ENCODE peak calls at places on chromosome 7, in eight cellular contexts. G, S, X, A, I, Y, J and N are unnamed samples.
A peak's percentile ranks its signal among the peaks of the same experiment; 100 is the strongest.

GRCh38 chr7:102063736-102064135 is 222.9 kb upstream of the SH2B2 start:
- DNase-seq in J (peak; percentile 49), I (peak; percentile 86), A (peak; percentile 89), Y (no peak), G (peak; percentile 66), S (no peak), X (no peak), N (peak; percentile 80)

GRCh38 chr7:156903232-156903909 is 10.4 kb upstream of the LMBR1 start:
- DNase-seq in X (peak; percentile 75), G (peak; percentile 75), Y (no peak), A (no peak), J (no peak), I (peak; percentile 79), S (peak; percentile 29), N (no peak)

GRCh38 chr7:918118-918425 is 36.4 kb downstream of the ADAP1 start:
- DNase-seq in Y (no peak), S (no peak), J (no peak), G (no peak), A (no peak), X (no peak), I (no peak), N (no peak)

GRCh38 chr7:158735935-158736334 is 31.3 kb upstream of the NCAPG2 start:
- DNase-seq in J (peak; percentile 6), S (no peak), A (no peak), Y (no peak), X (no peak), I (no peak), G (no peak), N (no peak)

GRCh38 chr7:5614579-5614978 is 166.9 kb downstream of the RNF216 start:
- DNase-seq in Y (peak; percentile 56), A (no peak), X (no peak), I (no peak), G (no peak), S (no peak), J (no peak), N (peak; percentile 61)

GRCh38 chr7:150446288-150446938 is 4.0 kb upstream of the GIMAP8 start:
- DNase-seq in X (no peak), S (no peak), J (no peak), I (no peak), Y (no peak), G (no peak), A (no peak), N (no peak)

GRCh38 chr7:41457832-41458437 is 245.0 kb downstream of the INHBA start:
- DNase-seq in G (no peak), S (no peak), Y (no peak), X (no peak), A (no peak), J (no peak), I (no peak), N (no peak)

GRCh38 chr7:39904077-39904486 is 46.0 kb upstream of the CDK13 start:
- DNase-seq in I (no peak), A (no peak), X (peak; percentile 8), J (no peak), Y (no peak), G (peak; percentile 30), S (no peak), N (no peak)

GRCh38 chr7:105654994-105655900 is 74.0 kb upstream of the EFCAB10 start:
- DNase-seq in I (peak; percentile 24), J (no peak), G (no peak), S (no peak), X (peak; percentile 72), Y (peak; percentile 78), A (no peak), N (peak; percentile 83)

GRCh38 chr7:7984424-7984823 is 15.8 kb downstream of the GLCCI1 start:
- DNase-seq in I (no peak), X (no peak), J (no peak), G (no peak), S (no peak), Y (no peak), A (no peak), N (no peak)

GRCh38 chr7:121960678-121961461 is 87.9 kb downstream of the PTPRZ1 start:
- DNase-seq in Y (no peak), X (peak; percentile 74), S (no peak), G (peak; percentile 38), J (no peak), A (no peak), I (peak; percentile 93), N (no peak)

GRCh38 chr7:73828107-73828803 is 2.5 kb upstream of the CLDN4 start:
- DNase-seq in G (peak; percentile 99), J (no peak), X (peak; percentile 28), Y (no peak), A (peak; percentile 93), S (no peak), I (peak; percentile 87), N (no peak)

GRCh38 chr7:40839881-40840280 is 705.1 kb downstream of the SUGCT start:
- DNase-seq in J (no peak), I (no peak), X (peak; percentile 80), G (no peak), S (no peak), Y (no peak), A (no peak), N (no peak)

GRCh38 chr7:34048445-34048844 is 143.1 kb downstream of the BMPER start:
- DNase-seq in S (no peak), G (no peak), X (no peak), A (no peak), I (no peak), Y (no peak), J (no peak), N (no peak)

GRCh38 chr7:100080895-100081534 is 508 bp downstream of the ZNF3 start:
- DNase-seq in J (no peak), Y (no peak), S (no peak), I (no peak), G (no peak), X (peak; percentile 33), A (no peak), N (no peak)

GRCh38 chr7:128697301-128697905 is 25.3 kb downstream of the GARIN1A start:
- DNase-seq in A (peak; percentile 41), J (peak; percentile 55), I (peak; percentile 62), X (peak; percentile 69), Y (peak; percentile 66), S (peak; percentile 29), G (no peak), N (peak; percentile 75)

GRCh38 chr7:97016392-97017196 is 8.0 kb downstream of the DLX5 start:
- DNase-seq in Y (no peak), G (no peak), A (no peak), J (no peak), X (no peak), S (no peak), I (no peak), N (peak; percentile 49)

GRCh38 chr7:2231992-2232765 is 566 bp downstream of the MAD1L1 start:
- DNase-seq in I (peak; percentile 16), G (no peak), X (peak; percentile 23), Y (no peak), J (no peak), S (peak; percentile 17), A (no peak), N (peak; percentile 78)

GRCh38 chr7:130649004-130649790 is 19.4 kb downstream of the COPG2 start:
- DNase-seq in X (peak; percentile 76), S (no peak), Y (no peak), J (no peak), I (peak; percentile 37), G (no peak), A (no peak), N (no peak)

GRCh38 chr7:127708788-127709187 is 56.8 kb downstream of the SND1 start:
- DNase-seq in A (peak; percentile 79), Y (no peak), S (peak; percentile 52), I (peak; percentile 56), X (peak; percentile 93), J (peak; percentile 75), G (peak; percentile 46), N (no peak)

GRCh38 chr7:37196631-37197030 is 252.0 kb downstream of the ELMO1 start:
- DNase-seq in I (no peak), Y (no peak), A (no peak), G (no peak), J (no peak), X (no peak), S (no peak), N (no peak)

GRCh38 chr7:2171855-2172254 is 60.9 kb downstream of the MAD1L1 start:
- DNase-seq in G (no peak), A (no peak), S (no peak), J (no peak), I (no peak), Y (no peak), X (no peak), N (no peak)

GRCh38 chr7:64294701-64295420 is 18.9 kb upstream of the ZNF736 start:
- DNase-seq in I (no peak), Y (no peak), J (peak; percentile 18), X (no peak), S (no peak), G (no peak), A (no peak), N (no peak)

GRCh38 chr7:151056286-151057037 is 1.2 kb downstream of the CDK5 start:
- DNase-seq in Y (no peak), I (peak; percentile 21), S (no peak), J (no peak), A (peak; percentile 38), X (no peak), G (no peak), N (no peak)

GRCh38 chr7:35253680-35254495 is at the start of gene TBX20:
- DNase-seq in A (peak; percentile 51), S (peak; percentile 13), J (no peak), I (no peak), Y (peak; percentile 94), G (no peak), X (no peak), N (peak; percentile 72)

GRCh38 chr7:87565877-87566276 is 34.8 kb downstream of the ABCB1 start:
- DNase-seq in Y (no peak), G (no peak), A (no peak), S (no peak), I (no peak), J (no peak), X (no peak), N (no peak)

GRCh38 chr7:121449304-121449703 is 53.2 kb upstream of the FAM3C start:
- DNase-seq in I (no peak), X (peak; percentile 54), A (no peak), Y (no peak), S (no peak), J (no peak), G (peak; percentile 37), N (no peak)

GRCh38 chr7:50565977-50566376 is 772 bp upstream of the DDC start:
- DNase-seq in S (no peak), Y (no peak), J (no peak), I (no peak), G (no peak), X (no peak), A (peak; percentile 52), N (no peak)
- H3K4me3 ChIP-seq in S (no peak overlapping the region), Y (no peak overlapping the region), J (no peak overlapping the region), I (no peak overlapping the region), G (no peak overlapping the region), X (no peak overlapping the region), A (no peak overlapping the region), N (peak overlapping the region; percentile 74)

GRCh38 chr7:38335490-38336135 is 62.2 kb upstream of the TARP start:
- DNase-seq in X (peak; percentile 95), A (peak; percentile 87), S (peak; percentile 81), G (peak; percentile 53), I (peak; percentile 75), Y (peak; percentile 92), J (peak; percentile 82), N (peak; percentile 89)
- H3K4me3 ChIP-seq in X (no peak overlapping the region), A (no peak overlapping the region), S (peak overlapping the region; percentile 15), G (no peak overlapping the region), I (no peak overlapping the region), Y (no peak overlapping the region), J (no peak overlapping the region), N (no peak overlapping the region)

GRCh38 chr7:50481867-50482266 is 31.7 kb upstream of the FIGNL1 start:
- DNase-seq in I (no peak), S (no peak), A (no peak), J (peak; percentile 3), G (no peak), X (no peak), Y (no peak), N (no peak)
- H3K4me3 ChIP-seq in I (no peak overlapping the region), S (no peak overlapping the region), A (no peak overlapping the region), J (no peak overlapping the region), G (no peak overlapping the region), X (no peak overlapping the region), Y (no peak overlapping the region), N (no peak overlapping the region)

GRCh38 chr7:29193316-29194205 is 1.0 kb upstream of the CHN2 start:
- DNase-seq in I (no peak), X (no peak), J (no peak), S (no peak), Y (no peak), G (no peak), A (peak; percentile 35), N (peak; percentile 48)
- H3K4me3 ChIP-seq in I (no peak overlapping the region), X (no peak overlapping the region), J (no peak overlapping the region), S (no peak overlapping the region), Y (peak overlapping the region; percentile 48), G (no peak overlapping the region), A (peak overlapping the region; percentile 75), N (peak overlapping the region; percentile 55)